ENCODE peak calls at places on chromosomes 2 and 18, in four cellular contexts. One of them, this sample, is unnamed. For H3K4me1 and H3K9me3, the result is how much of the 10 kb centered on the place peaks cover.

GRCh38 chr2:105775809-105776559 is 31.3 kb downstream of the NCK2 start:
- DNase-seq in uterus: no peak
- DNase-seq in right lobe of liver: no peak
- DNase-seq in transverse colon: peak
- DNase-seq in this sample: no peak

GRCh38 chr2:179824961-179825360 is 36.5 kb downstream of the ZNF385B start:
- DNase-seq in right lobe of liver: no peak
- DNase-seq in uterus: no peak
- DNase-seq in transverse colon: no peak
- DNase-seq in this sample: no peak

GRCh38 chr2:133579295-133579694 is 11.0 kb upstream of the NCKAP5 start:
- DNase-seq in uterus: no peak
- DNase-seq in right lobe of liver: peak
- DNase-seq in transverse colon: peak
- DNase-seq in this sample: no peak

GRCh38 chr2:85753525-85754312 is at the start of gene ATOH8:
- DNase-seq in transverse colon: peak
- DNase-seq in right lobe of liver: peak
- DNase-seq in uterus: peak
- DNase-seq in this sample: no peak

GRCh38 chr2:133509777-133510176 is 58.5 kb downstream of the NCKAP5 start:
- DNase-seq in uterus: no peak
- DNase-seq in right lobe of liver: no peak
- DNase-seq in transverse colon: no peak
- DNase-seq in this sample: no peak

GRCh38 chr2:943461-943797 is 7.2 kb upstream of the SNTG2 start:
- DNase-seq in uterus: no peak
- DNase-seq in right lobe of liver: no peak
- DNase-seq in transverse colon: no peak
- DNase-seq in this sample: no peak

GRCh38 chr18:21575656-21576055 is 24.8 kb downstream of the ESCO1 start:
- DNase-seq in transverse colon: no peak
- DNase-seq in right lobe of liver: no peak
- DNase-seq in uterus: no peak
- DNase-seq in this sample: no peak

GRCh38 chr2:187299122-187299906 is 148.7 kb downstream of the CALCRL start:
- DNase-seq in transverse colon: no peak
- DNase-seq in uterus: no peak
- DNase-seq in right lobe of liver: no peak
- DNase-seq in this sample: no peak

GRCh38 chr2:105604938-105605337 is 139.8 kb upstream of the NCK2 start:
- DNase-seq in uterus: no peak
- DNase-seq in transverse colon: no peak
- DNase-seq in right lobe of liver: no peak
- DNase-seq in this sample: no peak

GRCh38 chr18:10727477-10727876 is 201.7 kb downstream of the NAPG start:
- DNase-seq in right lobe of liver: no peak
- DNase-seq in uterus: no peak
- DNase-seq in transverse colon: no peak
- DNase-seq in this sample: no peak

GRCh38 chr18:7872569-7872968 is 305.5 kb downstream of the PTPRM start:
- DNase-seq in uterus: no peak
- DNase-seq in transverse colon: no peak
- DNase-seq in right lobe of liver: no peak
- DNase-seq in this sample: no peak

GRCh38 chr2:67828066-67828465 is 234.7 kb downstream of the C1D start:
- DNase-seq in right lobe of liver: no peak
- DNase-seq in transverse colon: no peak
- DNase-seq in uterus: no peak
- DNase-seq in this sample: no peak

GRCh38 chr2:26184555-26185303 is 11.8 kb downstream of the GAREM2 start:
- DNase-seq in right lobe of liver: peak
- DNase-seq in uterus: peak
- DNase-seq in transverse colon: peak
- DNase-seq in this sample: no peak

GRCh38 chr2:112085382-112085730 is 30.3 kb downstream of the TMEM87B start:
- DNase-seq in uterus: no peak
- DNase-seq in right lobe of liver: no peak
- DNase-seq in transverse colon: no peak
- DNase-seq in this sample: no peak

GRCh38 chr2:28546242-28546641 is 50.4 kb downstream of the PLB1 start:
- DNase-seq in transverse colon: no peak
- DNase-seq in uterus: no peak
- DNase-seq in right lobe of liver: no peak
- DNase-seq in this sample: no peak

GRCh38 chr2:120233292-120233691 is 10.1 kb upstream of the TMEM185B start:
- DNase-seq in right lobe of liver: no peak
- DNase-seq in uterus: no peak
- DNase-seq in transverse colon: peak
- DNase-seq in this sample: no peak

GRCh38 chr2:120231974-120232635 is 8.9 kb upstream of the TMEM185B start:
- DNase-seq in right lobe of liver: no peak
- DNase-seq in transverse colon: peak
- DNase-seq in uterus: peak
- DNase-seq in this sample: no peak

GRCh38 chr2:120229341-120229740 is 6.1 kb upstream of the TMEM185B start:
- DNase-seq in uterus: no peak
- DNase-seq in transverse colon: peak
- DNase-seq in right lobe of liver: no peak
- DNase-seq in this sample: no peak

GRCh38 chr2:120230515-120231471 is 7.6 kb upstream of the TMEM185B start:
- DNase-seq in transverse colon: peak
- DNase-seq in right lobe of liver: no peak
- DNase-seq in uterus: peak
- DNase-seq in this sample: no peak

DNA sequence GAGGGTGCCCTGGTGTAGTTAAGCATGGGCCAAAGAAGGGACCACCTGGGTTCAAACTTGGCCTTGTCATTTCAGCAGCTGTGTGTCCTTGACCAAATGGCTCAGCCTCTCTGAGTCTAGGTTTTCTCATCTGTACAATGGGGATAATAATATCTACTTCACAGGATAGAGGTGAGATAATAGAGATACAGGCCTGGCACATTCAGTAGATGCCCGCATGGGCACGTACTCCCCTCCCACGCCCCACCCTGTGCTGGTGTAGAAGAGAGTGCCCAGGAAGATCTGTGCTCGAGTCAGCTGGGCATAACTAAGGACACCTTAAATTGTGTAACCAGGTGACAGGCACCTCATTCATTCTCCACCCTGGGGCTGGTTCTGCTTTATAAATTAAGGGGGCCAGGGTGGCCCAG is 8.4 kb upstream of the TMEM185B start:
- DNase-seq in uterus: peak
- DNase-seq in transverse colon: peak
- DNase-seq in right lobe of liver: no peak
- DNase-seq in this sample: no peak
- H3K4me1 ChIP-seq in uterus: under half
- H3K4me1 ChIP-seq in transverse colon: under half
- H3K4me1 ChIP-seq in right lobe of liver: under half
- H3K4me1 ChIP-seq in this sample: under half

DNA sequence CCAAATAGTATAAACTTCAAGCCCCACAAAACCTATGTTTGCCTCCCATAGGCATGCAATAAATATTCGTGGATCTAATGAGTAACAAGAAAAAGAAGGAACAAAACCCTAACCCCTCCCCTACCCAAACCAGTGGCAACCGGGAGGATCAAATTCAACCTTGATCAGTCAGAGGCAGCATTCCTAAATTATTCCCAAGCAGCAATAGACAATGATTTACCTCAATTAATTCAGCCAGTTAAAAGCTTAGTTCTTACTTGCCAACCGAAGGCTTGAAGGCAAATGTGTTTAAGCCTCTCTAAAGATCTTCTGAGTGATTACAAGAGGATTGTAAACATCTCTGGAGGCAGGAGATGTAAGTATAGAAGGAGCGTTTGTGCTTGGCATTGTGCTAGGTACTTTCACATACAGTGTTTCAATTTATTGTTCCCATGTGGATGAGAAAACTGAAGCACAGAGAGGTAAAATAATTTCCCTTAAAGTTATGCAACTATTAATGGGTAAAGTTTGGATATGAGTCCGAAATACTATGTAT is 197.7 kb downstream of the MTX2 start:
- DNase-seq in transverse colon: no peak
- DNase-seq in uterus: no peak
- DNase-seq in right lobe of liver: no peak
- DNase-seq in this sample: no peak
- TF ChIP-seq POLR2A in transverse colon: no peak
- TF ChIP-seq POLR2A in uterus: no peak
- TF ChIP-seq POLR2A in right lobe of liver: no peak
- TF ChIP-seq POLR2A in this sample: no peak

GRCh38 chr2:9857814-9858729 is 14.8 kb downstream of the TAF1B start:
- DNase-seq in uterus: no peak
- DNase-seq in transverse colon: no peak
- DNase-seq in right lobe of liver: no peak
- DNase-seq in this sample: no peak

GRCh38 chr2:9852881-9853280 is 9.6 kb downstream of the TAF1B start:
- DNase-seq in transverse colon: no peak
- DNase-seq in right lobe of liver: no peak
- DNase-seq in uterus: no peak
- DNase-seq in this sample: no peak

DNA sequence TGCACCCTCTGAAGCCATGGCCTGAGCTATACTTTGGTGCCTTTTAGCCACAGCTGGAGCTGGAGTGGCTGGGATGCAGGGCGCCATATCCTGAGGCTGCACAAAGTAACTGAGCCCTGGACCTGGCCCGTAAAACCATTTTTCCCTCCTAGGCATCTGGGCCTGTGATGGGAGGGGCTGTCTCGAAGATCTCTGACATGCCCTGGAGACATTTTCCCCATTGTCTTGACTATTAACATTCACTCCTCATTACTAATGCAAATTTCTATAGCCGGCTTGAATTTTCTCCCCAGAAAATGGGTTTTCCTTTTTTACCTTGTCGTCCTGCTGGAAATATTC is 15.4 kb downstream of the TAF1B start:
- DNase-seq in right lobe of liver: no peak
- DNase-seq in transverse colon: no peak
- DNase-seq in uterus: no peak
- DNase-seq in this sample: no peak
- H3K9me3 ChIP-seq in right lobe of liver: under half
- H3K9me3 ChIP-seq in transverse colon: under half
- H3K9me3 ChIP-seq in uterus: under half
- H3K9me3 ChIP-seq in this sample: under half

GRCh38 chr2:173355866-173356508 is 1.3 kb downstream of the CDCA7 start:
- DNase-seq in transverse colon: peak
- DNase-seq in uterus: no peak
- DNase-seq in right lobe of liver: no peak
- DNase-seq in this sample: no peak
- H3K4me1 ChIP-seq in transverse colon: under half
- H3K4me1 ChIP-seq in uterus: under half
- H3K4me1 ChIP-seq in right lobe of liver: under half
- H3K4me1 ChIP-seq in this sample: under half

GRCh38 chr2:177326591-177326990 is 62.1 kb upstream of the NFE2L2 start:
- DNase-seq in transverse colon: no peak
- DNase-seq in uterus: no peak
- DNase-seq in right lobe of liver: no peak
- DNase-seq in this sample: no peak

GRCh38 chr2:177322801-177323261 is 58.3 kb upstream of the NFE2L2 start:
- DNase-seq in right lobe of liver: peak
- DNase-seq in uterus: no peak
- DNase-seq in transverse colon: peak
- DNase-seq in this sample: no peak

GRCh38 chr2:177326005-177326404 is 61.5 kb upstream of the NFE2L2 start:
- DNase-seq in right lobe of liver: no peak
- DNase-seq in transverse colon: no peak
- DNase-seq in uterus: no peak
- DNase-seq in this sample: no peak

GRCh38 chr2:177325554-177325953 is 61.0 kb upstream of the NFE2L2 start:
- DNase-seq in right lobe of liver: no peak
- DNase-seq in uterus: no peak
- DNase-seq in transverse colon: no peak
- DNase-seq in this sample: no peak

GRCh38 chr2:177324797-177325196 is 60.3 kb upstream of the NFE2L2 start:
- DNase-seq in transverse colon: no peak
- DNase-seq in uterus: no peak
- DNase-seq in right lobe of liver: no peak
- DNase-seq in this sample: no peak
- TF ChIP-seq POLR2A in transverse colon: no peak
- TF ChIP-seq POLR2A in uterus: no peak
- TF ChIP-seq POLR2A in right lobe of liver: no peak
- TF ChIP-seq POLR2A in this sample: no peak

GRCh38 chr2:8953525-8953924 is 50.0 kb downstream of the MBOAT2 start:
- DNase-seq in transverse colon: no peak
- DNase-seq in uterus: no peak
- DNase-seq in right lobe of liver: no peak
- DNase-seq in this sample: no peak
- H3K9me3 ChIP-seq in transverse colon: under half
- H3K9me3 ChIP-seq in uterus: under half
- H3K9me3 ChIP-seq in right lobe of liver: under half
- H3K9me3 ChIP-seq in this sample: under half

This sample was measured in esophagus squamous epithelium.